ENCODE peak calls at places on chromosomes 7 and 10, in seven cellular contexts. E is H7, D is hepatocyte, P is GM23248, J is mammary epithelial cell, T is cardiac muscle cell, X is BJ. U is an unnamed sample.
A peak's percentile ranks its signal among the peaks of the same experiment; 100 is the strongest.

GRCh38 chr7:141381794-141382453 is 169.3 kb upstream of the AGK start:
- DNase-seq in E (no peak), D (no peak), P (no peak), J (no peak), T (no peak), X (no peak), U (no peak)

GRCh38 chr10:97601268-97602215 is 12.0 kb downstream of the C10orf62 start:
- DNase-seq in E (peak; percentile 65), D (no peak), P (no peak), J (no peak), T (no peak), X (no peak), U (no peak)

GRCh38 chr10:23067939-23068775 is 27.2 kb upstream of the MSRB2 start:
- DNase-seq in E (peak; percentile 76), D (peak; percentile 86), P (peak; percentile 84), J (peak; percentile 51), T (peak; percentile 90), X (no peak), U (peak; percentile 12)

GRCh38 chr7:27606270-27607209 is 56.1 kb downstream of the HIBADH start:
- DNase-seq in E (no peak), D (peak; percentile 70), P (peak; percentile 76), J (peak; percentile 36), T (peak; percentile 31), X (peak; percentile 51), U (peak; percentile 41)

GRCh38 chr7:27105161-27106122 is 3.0 kb upstream of the HOXA2 start:
- DNase-seq in E (peak; percentile 26), D (no peak), P (no peak), J (peak; percentile 16), T (no peak), X (no peak), U (no peak)

GRCh38 chr10:21600804-21601512 is 66.9 kb downstream of the MLLT10 start:
- DNase-seq in E (no peak), D (no peak), P (no peak), J (peak; percentile 41), T (no peak), X (no peak), U (no peak)

GRCh38 chr10:122510736-122511135 is 49.4 kb downstream of the HTRA1 start:
- DNase-seq in E (no peak), D (no peak), P (no peak), J (no peak), T (no peak), X (no peak), U (no peak)

GRCh38 chr10:89001428-89002072 is 11.0 kb downstream of the FAS start:
- DNase-seq in E (no peak), D (no peak), P (peak; percentile 34), J (no peak), T (peak; percentile 60), X (no peak), U (no peak)

GRCh38 chr10:45602836-45603235 is 69.7 kb downstream of the ZFAND4 start:
- DNase-seq in E (no peak), D (no peak), P (no peak), J (no peak), T (no peak), X (no peak), U (no peak)

DNA sequence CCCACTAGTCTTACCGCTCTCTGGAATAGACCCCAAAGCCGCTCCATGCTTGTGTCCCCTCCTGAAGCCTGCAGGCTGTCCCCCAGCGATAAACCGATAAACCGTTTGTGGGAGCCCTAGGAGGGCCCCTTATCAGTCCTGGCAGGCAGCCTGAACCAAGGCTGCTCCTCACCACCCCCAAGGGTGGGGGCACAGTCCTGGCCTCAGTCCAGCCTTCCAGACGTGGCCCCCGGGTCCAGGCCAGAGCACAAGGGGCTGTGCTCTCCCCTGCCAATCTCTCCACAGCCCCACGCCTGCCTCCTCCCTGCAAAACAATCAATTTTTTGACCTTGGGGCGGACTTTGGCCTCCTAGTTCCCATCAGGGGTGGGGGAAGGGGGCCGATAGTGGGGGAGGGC is at the start of gene TFR2:
- DNase-seq in E (peak; percentile 46), D (no peak), P (no peak), J (no peak), T (no peak), X (no peak), U (no peak)
- H3K4me3 ChIP-seq in E (no peak within 1 kb of the TSS), D (no peak within 1 kb of the TSS), P (no peak within 1 kb of the TSS), J (no peak within 1 kb of the TSS), T (no peak within 1 kb of the TSS), X (no peak within 1 kb of the TSS), U (no peak within 1 kb of the TSS)

GRCh38 chr7:156017431-156017830 is 205.2 kb upstream of the SHH start:
- DNase-seq in E (peak; percentile 52), D (no peak), P (no peak), J (no peak), T (no peak), X (no peak), U (no peak)
- H3K36me3 ChIP-seq in E (no peaks in the 10 kb centered on the region), D (no peaks in the 10 kb centered on the region), P (no peaks in the 10 kb centered on the region), J (no peaks in the 10 kb centered on the region), T (no peaks in the 10 kb centered on the region), X (no peaks in the 10 kb centered on the region), U (no peaks in the 10 kb centered on the region)

GRCh38 chr10:3778708-3779108 is 6.3 kb downstream of the KLF6 start:
- DNase-seq in E (no peak), D (no peak), P (peak; percentile 42), J (no peak), T (peak; percentile 27), X (no peak), U (no peak)

GRCh38 chr10:3780766-3781457 is 4.1 kb downstream of the KLF6 start:
- DNase-seq in E (no peak), D (no peak), P (peak; percentile 54), J (peak; percentile 51), T (peak; percentile 49), X (no peak), U (no peak)

GRCh38 chr10:3777876-3778707 is 6.9 kb downstream of the KLF6 start:
- DNase-seq in E (no peak), D (no peak), P (peak; percentile 29), J (peak; percentile 40), T (peak; percentile 25), X (no peak), U (no peak)

GRCh38 chr10:3780056-3780765 is 4.8 kb downstream of the KLF6 start:
- DNase-seq in E (no peak), D (no peak), P (peak; percentile 83), J (peak; percentile 77), T (peak; percentile 61), X (no peak), U (no peak)

GRCh38 chr10:3779146-3779707 is 5.8 kb downstream of the KLF6 start:
- DNase-seq in E (no peak), D (no peak), P (peak; percentile 70), J (peak; percentile 63), T (peak; percentile 31), X (no peak), U (no peak)
- H3K4me3 ChIP-seq in E (no peak overlapping the region), D (no peak overlapping the region), P (peak overlapping the region; percentile 98), J (peak overlapping the region; percentile 93), T (no peak overlapping the region), X (no peak overlapping the region), U (peak overlapping the region; percentile 87)

DNA sequence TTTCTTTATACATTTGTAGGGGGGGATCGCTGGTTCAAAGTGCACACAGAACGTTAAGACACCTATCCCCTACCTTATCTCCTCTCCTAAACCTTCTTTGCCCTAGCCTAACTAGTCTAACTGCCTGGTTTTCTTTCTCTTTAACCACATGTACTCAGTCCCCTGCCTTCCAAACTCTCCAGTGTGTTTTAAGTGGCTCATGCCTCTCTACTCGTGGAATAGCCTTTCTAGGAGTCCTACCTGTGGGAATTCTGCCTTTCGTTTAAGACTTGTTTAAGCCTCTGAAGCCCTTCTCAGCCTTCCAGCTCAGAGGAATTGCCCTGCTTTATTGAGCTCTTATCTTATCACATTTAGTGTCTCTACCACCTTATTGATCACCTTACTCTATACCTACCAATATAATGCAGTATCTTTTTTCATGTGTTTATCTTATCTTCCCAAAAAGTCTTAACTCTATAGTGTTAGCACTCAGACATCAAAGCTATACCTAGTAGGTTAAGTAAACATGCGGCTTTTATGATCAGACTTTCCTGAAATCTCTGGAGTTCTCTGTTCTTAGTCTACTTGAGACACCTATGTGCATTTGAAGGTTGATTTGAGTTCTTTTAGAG is 50.6 kb downstream of the ARID5B start:
- DNase-seq in E (no peak), D (peak; percentile 33), P (no peak), J (no peak), T (no peak), X (no peak), U (no peak)
- H3K36me3 ChIP-seq in E (no peaks in the 10 kb centered on the region), D (no peaks in the 10 kb centered on the region), P (no peaks in the 10 kb centered on the region), J (no peaks in the 10 kb centered on the region), T (no peaks in the 10 kb centered on the region), X (peaks cover 1% of the 10 kb centered on the region), U (no peaks in the 10 kb centered on the region)

GRCh38 chr7:47580175-47580701 is 1.7 kb downstream of the TNS3 start:
- DNase-seq in E (peak; percentile 68), D (peak; percentile 56), P (peak; percentile 36), J (no peak), T (peak; percentile 41), X (no peak), U (no peak)

GRCh38 chr7:47579458-47579857 is 2.5 kb downstream of the TNS3 start:
- DNase-seq in E (no peak), D (no peak), P (no peak), J (no peak), T (no peak), X (no peak), U (no peak)

GRCh38 chr7:47577351-47577919 is 4.5 kb downstream of the TNS3 start:
- DNase-seq in E (no peak), D (no peak), P (no peak), J (no peak), T (no peak), X (no peak), U (no peak)

GRCh38 chr7:47576909-47577255 is 5.0 kb downstream of the TNS3 start:
- DNase-seq in E (no peak), D (no peak), P (no peak), J (no peak), T (no peak), X (no peak), U (no peak)

DNA sequence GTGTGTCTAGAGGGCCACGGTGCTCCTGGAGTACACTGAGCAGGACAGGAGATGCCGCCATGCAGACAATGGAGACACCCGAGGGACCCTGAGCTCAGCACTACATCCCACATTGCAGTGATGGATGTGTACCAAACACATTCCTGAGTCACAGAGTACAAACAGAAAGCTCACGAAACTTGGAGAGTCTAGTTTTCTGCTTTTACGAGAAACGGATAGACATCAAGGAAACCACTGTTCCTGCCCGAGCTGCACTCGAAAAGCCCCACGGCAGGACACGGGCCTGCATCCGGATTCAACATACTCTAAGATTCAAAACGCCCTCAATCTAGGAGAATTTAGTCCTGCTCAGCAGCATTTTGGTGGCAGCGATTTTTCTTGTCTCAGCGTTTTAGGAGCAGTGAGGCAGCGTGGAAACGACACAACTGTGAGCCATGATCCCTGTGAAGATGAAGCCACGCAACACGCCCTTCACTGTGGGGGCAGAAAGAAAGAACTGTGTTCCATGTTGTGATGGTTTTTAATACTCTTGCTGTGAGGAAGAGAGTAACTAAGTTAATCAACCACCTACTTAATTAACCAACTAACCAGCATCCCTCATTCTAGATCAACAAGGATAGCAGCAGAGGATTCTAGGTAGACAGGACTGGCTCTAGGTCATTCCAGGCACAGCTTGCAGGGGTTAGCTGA is 3.2 kb downstream of the TNS3 start:
- DNase-seq in E (no peak), D (peak; percentile 62), P (peak; percentile 85), J (peak; percentile 40), T (no peak), X (peak; percentile 73), U (no peak)
- H3K4me3 ChIP-seq in E (no peak overlapping the region), D (no peak overlapping the region), P (peak overlapping the region; percentile 39), J (peak overlapping the region; percentile 9), T (no peak overlapping the region), X (peak overlapping the region; percentile 77), U (no peak overlapping the region)

U was measured in kidney epithelial cell.